ENCODE peak calls at places on chromosomes 5 and 9, in eight cellular contexts. U is heart left ventricle; Q is colonic mucosa; Z is HCT116; F is CD8-positive, alpha-beta T cell; I is BJ; W is cardiac muscle cell; B is NT2/D1. V is an unnamed sample. For H3K27me3, the result is how much of the 10 kb centered on the place peaks cover.

GRCh38 chr5:98349251-98349989 is 424.0 kb upstream of the RGMB start:
- DNase-seq in U (no peak), Q (no peak), Z (peak), F (no peak), I (peak), W (no peak), B (peak), V (no peak)

GRCh38 chr9:121568541-121569265 is 69.1 kb upstream of the GGTA1 start:
- DNase-seq in U (peak), Q (no peak), Z (no peak), F (no peak), I (no peak), W (no peak), B (no peak), V (peak)

GRCh38 chr9:128912270-128912853 is 8.4 kb upstream of the PHYHD1 start:
- DNase-seq in U (no peak), Q (no peak), Z (peak), F (no peak), I (peak), W (no peak), B (peak), V (no peak)

GRCh38 chr5:52491071-52491828 is 296.5 kb upstream of the ITGA1 start:
- DNase-seq in U (no peak), Q (no peak), Z (no peak), F (no peak), I (no peak), W (no peak), B (no peak), V (no peak)

GRCh38 chr5:76819851-76820280 is 1.0 kb downstream of the F2RL1 start:
- DNase-seq in U (peak), Q (peak), Z (no peak), F (no peak), I (no peak), W (no peak), B (no peak), V (no peak)

GRCh38 chr9:72895122-72895521 is 57.7 kb downstream of the ALDH1A1 start:
- DNase-seq in U (no peak), Q (no peak), Z (no peak), F (no peak), I (no peak), W (no peak), B (no peak), V (no peak)

GRCh38 chr5:169299146-169299545 is 1.8 kb downstream of the SLIT3 start:
- DNase-seq in U (no peak), Q (no peak), Z (no peak), F (no peak), I (no peak), W (no peak), B (no peak), V (no peak)

GRCh38 chr9:73527521-73527920 is 375.9 kb downstream of the ANXA1 start:
- DNase-seq in U (no peak), Q (no peak), Z (no peak), F (no peak), I (no peak), W (no peak), B (no peak), V (no peak)

GRCh38 chr5:133396187-133396621 is 216.1 kb downstream of the FSTL4 start:
- DNase-seq in U (no peak), Q (no peak), Z (no peak), F (no peak), I (no peak), W (no peak), B (peak), V (no peak)

GRCh38 chr9:93645149-93645889 is 68.9 kb downstream of the PHF2 start:
- DNase-seq in U (no peak), Q (no peak), Z (no peak), F (no peak), I (no peak), W (no peak), B (no peak), V (no peak)

GRCh38 chr5:174410716-174411512 is 313.5 kb upstream of the MSX2 start:
- DNase-seq in U (no peak), Q (no peak), Z (no peak), F (no peak), I (no peak), W (no peak), B (no peak), V (no peak)

GRCh38 chr9:77600810-77601209 is 47.3 kb downstream of the GNA14 start:
- DNase-seq in U (no peak), Q (no peak), Z (no peak), F (no peak), I (no peak), W (no peak), B (no peak), V (no peak)

GRCh38 chr5:136033848-136034247 is 5.1 kb downstream of the TGFBI start:
- DNase-seq in U (no peak), Q (no peak), Z (no peak), F (no peak), I (no peak), W (no peak), B (no peak), V (no peak)

GRCh38 chr9:7095054-7095453 is 337.3 kb downstream of the KDM4C start:
- DNase-seq in U (no peak), Q (no peak), Z (no peak), F (no peak), I (no peak), W (no peak), B (no peak), V (no peak)

GRCh38 chr5:167899490-167899889 is 392.0 kb upstream of the WWC1 start:
- DNase-seq in U (no peak), Q (no peak), Z (no peak), F (no peak), I (no peak), W (no peak), B (no peak), V (no peak)

GRCh38 chr5:1413211-1413610 is 32.0 kb downstream of the SLC6A3 start:
- DNase-seq in U (no peak), Q (no peak), Z (no peak), F (no peak), I (no peak), W (no peak), B (no peak), V (no peak)

GRCh38 chr5:911601-912000 is 18.9 kb downstream of the TRIP13 start:
- DNase-seq in U (no peak), Q (no peak), Z (peak), F (no peak), I (no peak), W (no peak), B (no peak), V (no peak)

GRCh38 chr5:171137768-171138540 is 171.1 kb upstream of the TLX3 start:
- DNase-seq in U (no peak), Q (no peak), Z (no peak), F (no peak), I (no peak), W (no peak), B (no peak), V (no peak)

GRCh38 chr9:123996731-123997421 is 14.7 kb upstream of the LHX2 start:
- DNase-seq in U (no peak), Q (no peak), Z (no peak), F (no peak), I (no peak), W (no peak), B (no peak), V (no peak)

GRCh38 chr9:6984941-6985578 is 227.3 kb downstream of the KDM4C start:
- DNase-seq in U (no peak), Q (no peak), Z (no peak), F (no peak), I (no peak), W (no peak), B (peak), V (no peak)

GRCh38 chr5:159227452-159227851 is 18.1 kb upstream of the RNF145 start:
- DNase-seq in U (no peak), Q (no peak), Z (no peak), F (no peak), I (no peak), W (no peak), B (no peak), V (no peak)

GRCh38 chr5:72394688-72395087 is 74.5 kb downstream of the PTCD2 start:
- DNase-seq in U (no peak), Q (no peak), Z (no peak), F (no peak), I (no peak), W (no peak), B (no peak), V (no peak)

GRCh38 chr5:38467353-38468040 is 88.9 kb downstream of the LIFR start:
- DNase-seq in U (peak), Q (no peak), Z (no peak), F (no peak), I (no peak), W (no peak), B (no peak), V (no peak)

GRCh38 chr5:118115791-118116190 is 872.6 kb downstream of the DTWD2 start:
- DNase-seq in U (no peak), Q (no peak), Z (no peak), F (no peak), I (peak), W (no peak), B (no peak), V (no peak)

GRCh38 chr5:96091874-96092273 is 130.2 kb upstream of the ELL2 start:
- DNase-seq in U (no peak), Q (no peak), Z (no peak), F (no peak), I (no peak), W (no peak), B (no peak), V (no peak)

GRCh38 chr9:134326754-134327526 is 685 bp downstream of the RXRA start:
- DNase-seq in U (peak), Q (peak), Z (no peak), F (no peak), I (no peak), W (peak), B (no peak), V (peak)

GRCh38 chr5:33891731-33892418 is at the start of gene ADAMTS12:
- DNase-seq in U (peak), Q (peak), Z (no peak), F (no peak), I (peak), W (peak), B (peak), V (no peak)

GRCh38 chr5:80540691-80541090 is 29.4 kb downstream of the ANKRD34B start:
- DNase-seq in U (no peak), Q (no peak), Z (no peak), F (no peak), I (no peak), W (no peak), B (no peak), V (no peak)

GRCh38 chr9:72856985-72857631 is 95.7 kb downstream of the ALDH1A1 start:
- DNase-seq in U (peak), Q (peak), Z (peak), F (no peak), I (no peak), W (peak), B (peak), V (no peak)

GRCh38 chr5:1268666-1269065 is 26.2 kb downstream of the TERT start:
- DNase-seq in U (no peak), Q (no peak), Z (no peak), F (peak), I (no peak), W (no peak), B (no peak), V (no peak)

GRCh38 chr9:76654575-76654974 is 109.7 kb upstream of the PCA3 start:
- DNase-seq in U (no peak), Q (no peak), Z (no peak), F (no peak), I (peak), W (no peak), B (no peak), V (no peak)

GRCh38 chr5:64637144-64637543 is 53.2 kb upstream of the SHISAL2B start:
- DNase-seq in U (no peak), Q (no peak), Z (no peak), F (no peak), I (no peak), W (no peak), B (no peak), V (no peak)

GRCh38 chr9:100575006-100575405 is 2.9 kb upstream of the CAVIN4 start:
- DNase-seq in U (no peak), Q (no peak), Z (no peak), F (no peak), I (no peak), W (no peak), B (no peak), V (no peak)

DNA sequence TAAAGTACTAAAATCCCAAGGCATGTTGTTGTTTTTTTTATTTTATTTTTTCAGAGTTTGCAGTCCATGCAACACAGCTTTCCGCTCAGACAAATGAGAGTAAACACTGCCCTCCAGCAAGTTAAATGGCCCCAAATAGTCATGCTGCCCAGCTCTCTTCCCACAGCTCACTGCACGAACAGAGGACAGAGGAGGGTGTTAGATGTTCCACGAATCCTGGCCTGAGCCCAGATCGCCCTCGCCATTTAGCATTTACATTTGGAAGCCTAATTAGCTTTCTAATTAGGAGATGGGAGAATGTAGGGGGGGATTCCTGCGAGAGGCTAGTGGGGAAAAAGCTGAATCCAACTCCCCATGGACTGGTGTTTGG is 1.9 kb downstream of the NIM1K start:
- DNase-seq in U (no peak), Q (no peak), Z (no peak), F (no peak), I (no peak), W (no peak), B (no peak), V (no peak)
- H3K27me3 ChIP-seq in U (under half), Q (under half), Z (under half), F (under half), I (under half), W (under half), B (under half), V (under half)

GRCh38 chr9:97856857-97857602 is 4.0 kb downstream of the FOXE1 start:
- DNase-seq in U (no peak), Q (no peak), Z (no peak), F (no peak), I (no peak), W (no peak), B (no peak), V (no peak)
- H3K27me3 ChIP-seq in U (half or more), Q (half or more), Z (under half), F (half or more), I (half or more), W (half or more), B (half or more), V (under half)

DNA sequence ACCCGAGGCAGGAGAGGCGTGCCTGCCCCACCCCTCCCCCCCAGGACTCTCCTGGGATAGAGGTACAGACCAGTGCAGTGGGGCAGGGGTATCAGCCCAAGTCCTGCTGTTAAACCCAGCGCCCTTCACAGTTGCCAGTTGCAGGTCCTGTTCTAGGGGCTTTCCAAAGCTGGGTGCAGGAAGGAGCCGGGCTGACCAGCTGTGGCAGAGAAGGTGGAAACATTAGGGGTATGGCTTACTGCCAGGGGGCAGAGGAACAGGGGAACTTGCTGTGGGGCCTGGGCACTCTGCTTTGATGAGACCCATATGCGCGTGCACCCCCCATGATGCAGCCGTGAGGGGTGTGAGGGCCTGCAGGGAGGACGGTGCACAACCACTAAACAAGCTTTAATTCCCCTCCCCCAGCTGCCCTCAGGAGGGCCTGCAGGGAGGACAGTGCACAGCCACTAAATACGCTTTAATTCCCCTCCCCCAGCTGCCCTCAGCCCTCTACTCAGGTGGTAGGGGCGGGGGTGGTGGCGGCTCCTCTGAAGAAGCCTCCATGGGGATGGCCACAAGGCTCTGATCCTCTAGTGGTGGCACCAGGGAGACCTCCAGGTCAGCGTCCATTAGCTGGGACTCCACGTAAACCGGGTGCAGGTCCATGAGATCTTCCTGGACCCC is 766 bp upstream of the LRRC26 start:
- DNase-seq in U (no peak), Q (no peak), Z (no peak), F (no peak), I (no peak), W (no peak), B (no peak), V (no peak)
- H3K27me3 ChIP-seq in U (half or more), Q (half or more), Z (under half), F (under half), I (under half), W (half or more), B (half or more), V (under half)

DNA sequence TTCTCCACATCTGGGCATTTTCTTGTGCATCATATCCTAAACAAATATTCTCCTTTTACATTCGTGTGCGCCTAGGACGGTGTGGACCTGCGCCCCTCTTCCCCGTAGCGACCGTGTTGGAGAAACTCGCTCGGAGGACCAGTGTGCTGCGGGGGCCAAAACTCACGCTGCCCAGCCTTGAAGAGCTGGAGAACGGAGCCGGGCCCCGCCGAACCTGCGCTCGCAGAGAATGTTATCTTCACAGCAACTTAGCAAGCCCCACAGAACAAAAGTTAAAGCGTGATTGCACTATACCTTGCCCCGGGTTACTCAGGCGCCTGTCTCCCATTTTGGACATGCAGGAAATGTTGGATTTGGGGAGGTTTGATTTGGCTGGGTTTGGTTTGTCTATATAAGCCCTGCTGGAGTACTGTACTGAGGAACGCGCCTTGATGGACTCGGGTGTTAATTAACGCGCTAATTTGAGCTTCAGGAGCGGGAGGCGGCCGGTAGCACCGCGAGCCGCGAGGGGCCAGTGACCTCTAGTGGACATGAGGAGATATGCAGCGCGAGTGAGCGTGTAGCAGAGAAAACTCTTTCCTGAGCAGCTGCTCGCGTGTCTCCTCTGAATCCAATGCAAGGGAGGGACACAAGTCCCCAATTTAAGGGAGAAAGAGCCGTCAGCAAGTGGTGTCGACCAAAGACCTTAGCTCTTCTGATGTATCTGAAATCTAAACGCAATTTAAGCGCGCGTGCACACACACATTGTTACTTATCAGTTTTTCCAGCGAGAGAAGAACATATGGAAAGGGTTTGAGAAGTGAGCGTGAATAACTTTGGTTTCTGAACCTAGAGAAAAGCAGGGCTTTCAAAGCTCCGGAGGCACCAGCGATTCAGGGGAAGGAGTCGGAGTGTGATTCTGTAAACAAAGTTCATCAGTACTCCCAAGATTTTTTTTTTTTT is 192.1 kb downstream of the MEF2C start:
- DNase-seq in U (peak), Q (peak), Z (peak), F (peak), I (no peak), W (peak), B (no peak), V (peak)
- H3K27me3 ChIP-seq in U (half or more), Q (half or more), Z (under half), F (half or more), I (half or more), W (half or more), B (half or more), V (half or more)

GRCh38 chr9:127059648-127060365 is 62.6 kb downstream of the ANGPTL2 start:
- DNase-seq in U (no peak), Q (no peak), Z (no peak), F (no peak), I (no peak), W (no peak), B (no peak), V (no peak)
- H3K27me3 ChIP-seq in U (under half), Q (under half), Z (under half), F (under half), I (under half), W (under half), B (under half), V (under half)

GRCh38 chr5:140142802-140143201 is 17.1 kb downstream of the IGIP start:
- DNase-seq in U (no peak), Q (no peak), Z (no peak), F (no peak), I (no peak), W (no peak), B (no peak), V (peak)
- H3K27me3 ChIP-seq in U (under half), Q (under half), Z (under half), F (under half), I (under half), W (under half), B (under half), V (under half)

GRCh38 chr9:132125944-132126720 is 35.7 kb upstream of the NTNG2 start:
- DNase-seq in U (no peak), Q (no peak), Z (no peak), F (no peak), I (no peak), W (no peak), B (no peak), V (no peak)

GRCh38 chr9:132126837-132127236 is 35.0 kb upstream of the NTNG2 start:
- DNase-seq in U (no peak), Q (no peak), Z (no peak), F (no peak), I (no peak), W (no peak), B (no peak), V (no peak)

GRCh38 chr9:132125361-132125760 is 36.5 kb upstream of the NTNG2 start:
- DNase-seq in U (no peak), Q (no peak), Z (no peak), F (no peak), I (no peak), W (no peak), B (peak), V (no peak)

GRCh38 chr9:132128191-132128590 is 33.7 kb upstream of the NTNG2 start:
- DNase-seq in U (no peak), Q (no peak), Z (no peak), F (no peak), I (no peak), W (no peak), B (no peak), V (no peak)

DNA sequence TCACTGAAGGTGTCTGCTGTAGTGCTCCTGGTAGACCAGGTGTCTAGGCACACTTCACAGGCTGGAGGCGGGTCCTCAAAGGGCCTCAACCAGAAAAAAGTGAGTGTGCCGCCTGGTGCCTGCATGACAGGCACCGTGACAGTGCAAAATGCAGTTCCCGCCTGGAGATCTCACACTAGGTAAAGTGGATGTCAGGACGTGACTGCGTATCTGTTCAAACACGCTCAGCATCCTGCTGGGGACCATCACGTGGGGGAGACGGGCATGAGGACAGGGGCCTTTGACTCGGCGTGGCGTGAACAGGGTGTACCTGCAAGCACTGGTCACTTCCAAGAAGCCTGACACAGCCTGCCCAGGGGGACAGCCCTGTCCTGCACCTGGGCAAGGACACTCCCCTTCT is 32.3 kb upstream of the NTNG2 start:
- DNase-seq in U (no peak), Q (no peak), Z (no peak), F (no peak), I (no peak), W (no peak), B (no peak), V (no peak)
- H3K27me3 ChIP-seq in U (half or more), Q (under half), Z (under half), F (under half), I (under half), W (under half), B (under half), V (under half)